ENCODE peak calls at places on chromosomes 12 and 14, in eight cellular contexts. D is lung; T is AG10803; O is CD8-positive, alpha-beta T cell; U is GM23338; L is neural progenitor cell; M is fibroblast of lung; W is OCI-LY7. R is an unnamed sample.

GRCh38 chr12:28936221-28936620 is 212.9 kb upstream of the FAR2 start:
- DNase-seq in D (no peak), L (no peak), T (no peak), O (no peak), U (no peak), W (no peak), M (no peak), R (no peak)

GRCh38 chr12:99984271-99985128 is at the start of gene ANKS1B:
- DNase-seq in O (no peak), T (peak), M (peak), W (no peak), U (peak), L (peak), D (peak), R (no peak)

GRCh38 chr14:68661226-68662225 is 131.3 kb downstream of the ZFP36L1 start:
- DNase-seq in D (no peak), L (no peak), M (no peak), W (no peak), O (no peak), T (no peak), U (no peak), R (no peak)

GRCh38 chr12:66735275-66735674 is 56.4 kb upstream of the GRIP1 start:
- DNase-seq in L (no peak), D (no peak), O (no peak), T (no peak), W (no peak), M (no peak), U (no peak), R (no peak)

GRCh38 chr14:50312734-50313054 is 570 bp downstream of the DMAC2L start:
- DNase-seq in U (no peak), D (no peak), W (peak), M (peak), L (no peak), O (no peak), T (no peak), R (no peak)

GRCh38 chr12:98893126-98893525 is 248.0 kb downstream of the APAF1 start:
- DNase-seq in U (no peak), L (peak), T (no peak), D (no peak), M (no peak), O (no peak), W (no peak), R (no peak)

GRCh38 chr14:99260652-99261551 is 11.1 kb downstream of the BCL11B start:
- DNase-seq in D (no peak), U (no peak), W (peak), O (no peak), L (peak), T (no peak), M (no peak), R (no peak)

GRCh38 chr12:108596854-108597558 is 878 bp downstream of the TMEM119 start:
- DNase-seq in W (no peak), L (no peak), T (no peak), U (no peak), D (no peak), M (no peak), O (no peak), R (no peak)

GRCh38 chr12:96046543-96047137 is 11.3 kb upstream of the LTA4H start:
- DNase-seq in M (no peak), D (no peak), U (no peak), T (no peak), O (no peak), W (no peak), L (no peak), R (no peak)

GRCh38 chr14:33404054-33404453 is 465.4 kb downstream of the NPAS3 start:
- DNase-seq in T (peak), L (no peak), M (peak), U (no peak), D (no peak), W (no peak), O (no peak), R (no peak)

GRCh38 chr12:76375470-76375869 is 27.3 kb upstream of the BBS10 start:
- DNase-seq in L (no peak), D (no peak), O (no peak), W (no peak), T (no peak), U (no peak), M (no peak), R (no peak)

GRCh38 chr14:92677955-92678354 is 70.5 kb downstream of the LGMN start:
- DNase-seq in W (no peak), L (no peak), D (no peak), M (no peak), U (no peak), O (no peak), T (no peak), R (no peak)

GRCh38 chr12:111638576-111638975 is 39.5 kb upstream of the ATXN2 start:
- DNase-seq in L (no peak), M (peak), D (no peak), U (no peak), W (no peak), T (peak), O (no peak), R (no peak)

GRCh38 chr12:55707841-55708694 is at the start of gene ITGA7:
- DNase-seq in O (peak), T (no peak), W (peak), L (peak), D (peak), U (peak), M (no peak), R (peak)

GRCh38 chr12:12505544-12506501 is 56.8 kb downstream of the DUSP16 start:
- DNase-seq in U (no peak), T (peak), M (peak), W (peak), O (no peak), D (no peak), L (no peak), R (no peak)

GRCh38 chr12:89433634-89434033 is 81.3 kb upstream of the DUSP6 start:
- DNase-seq in U (no peak), D (no peak), T (peak), M (no peak), L (no peak), W (no peak), O (no peak), R (no peak)

GRCh38 chr12:22046968-22047390 is 961 bp downstream of the CMAS start:
- DNase-seq in U (no peak), T (no peak), L (no peak), M (no peak), D (no peak), W (no peak), O (no peak), R (no peak)

GRCh38 chr14:58796636-58797429 is 159.1 kb downstream of the DACT1 start:
- DNase-seq in D (peak), U (peak), T (no peak), L (peak), O (no peak), M (no peak), W (no peak), R (no peak)

GRCh38 chr12:2691340-2692111 is 103.2 kb upstream of the FKBP4 start:
- DNase-seq in U (peak), D (peak), L (peak), M (no peak), W (peak), T (no peak), O (peak), R (peak)

GRCh38 chr12:105922670-105923102 is 216.1 kb downstream of the NUAK1 start:
- DNase-seq in W (no peak), U (no peak), T (peak), O (no peak), D (no peak), L (no peak), M (peak), R (no peak)

GRCh38 chr14:88323520-88324199 is 591 bp upstream of the KCNK10 start:
- DNase-seq in T (peak), W (peak), U (peak), M (no peak), D (no peak), L (peak), O (no peak), R (peak)

GRCh38 chr14:64663174-64663573 is 41.0 kb upstream of the PLEKHG3 start:
- DNase-seq in O (no peak), L (no peak), D (no peak), M (no peak), U (no peak), T (no peak), W (no peak), R (no peak)

GRCh38 chr14:24607081-24607480 is 2.4 kb downstream of the GZMH start:
- DNase-seq in L (no peak), O (no peak), U (no peak), W (no peak), M (no peak), T (no peak), D (no peak), R (no peak)

GRCh38 chr14:80946187-80946586 is 4.6 kb upstream of the CEP128 start:
- DNase-seq in O (no peak), U (no peak), L (no peak), D (no peak), W (no peak), M (no peak), T (no peak), R (no peak)

GRCh38 chr14:28609228-28609828 is 157.3 kb upstream of the FOXG1 start:
- DNase-seq in W (peak), L (peak), T (peak), U (peak), D (no peak), M (peak), O (no peak), R (no peak)

GRCh38 chr12:88934163-88934747 is 354.0 kb upstream of the KITLG start:
- DNase-seq in U (no peak), O (no peak), M (peak), L (no peak), T (peak), W (no peak), D (no peak), R (no peak)

GRCh38 chr14:39266589-39266870 is 32.8 kb downstream of the MIA2 start:
- DNase-seq in O (peak), U (no peak), M (no peak), L (no peak), T (no peak), D (peak), W (peak), R (no peak)

GRCh38 chr12:94650143-94651056 is at the start of gene TMCC3:
- DNase-seq in M (peak), W (no peak), L (peak), U (peak), T (no peak), O (no peak), D (no peak), R (peak)
- TF ChIP-seq CTCF in M (no peak), W (no peak), L (no peak), U (no peak), T (no peak), O (no peak), D (no peak), R (no peak)

GRCh38 chr12:78005094-78005492 is 174.4 kb downstream of the NAV3 start:
- DNase-seq in D (no peak), L (no peak), W (no peak), T (no peak), M (no peak), O (no peak), U (no peak), R (no peak)

GRCh38 chr12:78004451-78005093 is 173.9 kb downstream of the NAV3 start:
- DNase-seq in D (no peak), L (no peak), M (peak), O (no peak), T (peak), W (no peak), U (no peak), R (no peak)

GRCh38 chr12:77999074-77999715 is 168.5 kb downstream of the NAV3 start:
- DNase-seq in U (no peak), W (peak), T (no peak), L (no peak), O (no peak), M (no peak), D (no peak), R (no peak)

GRCh38 chr12:78007173-78007572 is 176.5 kb downstream of the NAV3 start:
- DNase-seq in T (no peak), D (no peak), W (no peak), O (no peak), L (no peak), U (no peak), M (no peak), R (no peak)

DNA sequence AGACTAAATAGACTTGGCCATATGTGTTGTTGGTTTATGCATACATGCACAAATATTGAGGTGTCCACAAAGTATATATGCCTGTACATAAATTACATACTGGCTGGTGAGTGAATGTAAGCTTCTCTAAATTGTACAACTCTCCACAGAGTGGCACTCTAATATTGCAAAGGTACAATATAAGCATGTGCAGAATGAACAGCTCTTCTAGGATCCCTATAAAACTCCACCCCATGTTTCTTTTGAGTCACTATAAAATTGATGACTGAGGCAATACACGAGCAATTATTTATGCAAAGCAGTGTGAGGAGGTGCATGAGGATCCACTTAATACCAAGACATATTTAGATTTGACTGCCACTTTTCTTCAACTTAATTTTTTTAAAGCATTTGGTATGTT is 172.2 kb downstream of the NAV3 start:
- DNase-seq in D (no peak), M (peak), L (no peak), T (peak), O (no peak), U (no peak), W (peak), R (no peak)
- TF ChIP-seq CTCF in D (no peak), M (peak), L (no peak), T (no peak), O (no peak), U (no peak), W (peak), R (no peak)

GRCh38 chr12:6752181-6752930 is 585 bp downstream of the MLF2 start:
- DNase-seq in D (peak), L (peak), O (no peak), T (peak), W (peak), M (peak), U (peak), R (no peak)

GRCh38 chr12:6754406-6754805 is 1.5 kb upstream of the MLF2 start:
- DNase-seq in U (no peak), D (no peak), W (no peak), M (no peak), L (no peak), T (no peak), O (no peak), R (no peak)

GRCh38 chr12:6751767-6752166 is 1.2 kb downstream of the MLF2 start:
- DNase-seq in T (no peak), L (no peak), W (no peak), U (no peak), D (no peak), M (no peak), O (no peak), R (no peak)

GRCh38 chr12:6753772-6754356 is 923 bp upstream of the MLF2 start:
- DNase-seq in W (no peak), D (no peak), M (no peak), T (no peak), U (peak), O (no peak), L (no peak), R (no peak)

DNA sequence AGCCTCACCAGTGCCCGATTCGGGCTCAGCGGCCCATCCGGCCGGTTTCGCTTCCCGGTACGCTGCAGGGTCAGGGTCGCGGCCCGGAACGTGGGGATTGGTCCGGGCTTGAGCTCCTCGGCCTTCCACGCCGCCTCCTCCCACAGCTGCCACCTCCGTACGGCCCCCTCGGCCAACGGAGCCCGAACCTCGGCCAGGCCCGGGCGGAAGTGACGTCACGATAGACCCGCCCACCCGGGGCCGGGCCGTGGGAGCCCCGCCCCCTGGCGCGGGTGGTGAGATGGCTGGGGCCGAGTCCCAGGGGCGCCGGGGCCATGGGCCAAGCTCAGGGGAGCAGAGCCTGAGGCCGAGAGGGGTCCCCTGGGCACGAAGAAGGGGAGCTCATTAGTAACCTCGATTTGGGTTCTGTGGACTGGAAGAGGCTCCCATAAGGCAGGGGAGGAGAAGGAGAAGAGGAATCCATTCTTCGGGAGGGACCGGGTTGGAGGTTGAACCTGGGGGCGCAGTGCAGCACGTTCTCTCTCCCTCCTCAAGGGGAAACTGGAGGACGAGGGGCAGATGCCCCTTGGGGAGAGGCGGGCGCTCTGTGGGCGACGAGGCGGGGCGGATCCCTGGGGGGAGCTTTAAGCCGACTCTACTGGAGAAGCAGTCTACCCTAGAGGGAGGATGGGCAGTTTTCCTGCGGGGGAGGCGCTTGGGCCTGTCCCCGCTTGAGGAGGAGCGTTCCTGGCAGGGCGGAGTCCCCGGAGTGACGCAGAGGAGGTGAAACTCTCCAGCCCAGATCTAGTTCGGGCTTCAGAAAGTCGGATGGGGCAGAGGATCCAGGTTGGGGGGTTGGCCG is at the start of gene MLF2:
- DNase-seq in D (peak), U (peak), W (peak), T (peak), L (peak), M (peak), O (peak), R (peak)
- TF ChIP-seq CTCF in D (peak), U (peak), W (no peak), T (no peak), L (peak), M (peak), O (peak), R (peak)

GRCh38 chr14:75202671-75203070 is 26.3 kb upstream of the TMED10 start:
- DNase-seq in D (no peak), U (no peak), T (no peak), M (no peak), O (no peak), W (no peak), L (no peak), R (no peak)
- TF ChIP-seq CTCF in D (no peak), U (no peak), T (no peak), M (no peak), O (no peak), W (no peak), L (no peak), R (no peak)

DNA sequence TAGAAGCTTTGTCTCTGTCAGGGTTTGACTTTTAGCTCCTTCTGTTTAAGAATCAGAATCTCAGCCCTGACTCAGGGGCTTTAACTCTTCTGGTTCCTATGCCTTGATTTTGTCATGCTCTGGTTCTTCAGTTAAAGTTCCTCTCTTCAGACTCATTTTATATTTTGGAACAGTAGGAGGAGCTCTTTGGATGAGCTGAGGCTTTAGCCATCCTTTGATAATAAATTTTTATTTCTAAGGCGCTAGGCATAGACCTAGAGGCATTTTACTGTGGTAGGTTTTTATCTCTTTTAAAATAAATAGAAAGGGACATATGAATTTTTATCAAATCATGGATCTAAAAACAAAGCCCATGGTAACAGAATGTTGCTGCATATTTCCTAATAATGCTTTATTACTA is 51.7 kb downstream of the ATP23 start:
- DNase-seq in T (peak), U (peak), O (no peak), D (no peak), L (no peak), M (no peak), W (no peak), R (no peak)
- TF ChIP-seq CTCF in T (peak), U (peak), O (no peak), D (no peak), L (peak), M (no peak), W (no peak), R (no peak)

GRCh38 chr12:128711486-128711885 is 112.3 kb downstream of the SLC15A4 start:
- DNase-seq in U (no peak), O (no peak), D (no peak), W (no peak), L (no peak), M (no peak), T (no peak), R (no peak)

GRCh38 chr12:128712622-128713021 is 111.1 kb downstream of the SLC15A4 start:
- DNase-seq in D (no peak), L (no peak), T (no peak), M (no peak), W (no peak), O (no peak), U (no peak), R (no peak)

GRCh38 chr12:128708789-128709188 is 115.0 kb downstream of the SLC15A4 start:
- DNase-seq in M (no peak), D (no peak), L (no peak), W (no peak), T (no peak), O (no peak), U (no peak), R (no peak)

GRCh38 chr12:128705140-128705539 is 118.6 kb downstream of the SLC15A4 start:
- DNase-seq in W (no peak), O (no peak), T (no peak), L (no peak), U (no peak), D (no peak), M (no peak), R (no peak)

DNA sequence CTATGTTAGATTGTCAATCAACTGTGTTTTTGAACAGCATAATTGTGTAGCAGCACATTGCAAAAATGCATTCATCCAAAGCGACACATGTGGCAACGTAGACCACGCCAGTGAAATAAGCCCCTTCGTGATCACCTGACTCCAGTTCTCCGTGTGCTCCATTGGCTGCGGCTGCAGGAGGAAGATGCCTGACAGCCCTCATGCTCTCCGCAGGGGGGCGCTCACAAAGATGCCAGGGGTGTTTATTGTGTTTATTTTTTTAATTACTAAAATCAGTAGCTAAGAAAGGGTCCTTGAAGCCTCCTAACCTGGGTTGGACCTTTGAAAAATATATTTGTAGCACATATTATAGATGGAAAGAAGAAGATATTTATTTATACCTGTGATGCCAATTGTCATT is 116.3 kb downstream of the SLC15A4 start:
- DNase-seq in W (no peak), U (peak), T (no peak), D (no peak), M (no peak), O (no peak), L (no peak), R (no peak)
- TF ChIP-seq CTCF in W (no peak), U (peak), T (no peak), D (no peak), M (no peak), O (no peak), L (peak), R (no peak)